ENCODE peak calls at places on chromosomes 7 and 10, in seven cellular contexts. M is uterus; Y is AG10803; H is omental fat pad; K is CD4-positive, alpha-beta T cell; P is dorsolateral prefrontal cortex; E is endothelial cell of umbilical vein. Q is an unnamed sample.

GRCh38 chr7:13731643-13732042 is 257.8 kb downstream of the ETV1 start:
- DNase-seq in M (no peak), Y (no peak), H (no peak), K (no peak), P (no peak), E (no peak), Q (peak; percentile 10)

GRCh38 chr7:106039486-106040060 is 72.5 kb downstream of the SYPL1 start:
- DNase-seq in M (peak; percentile 89), Y (peak; percentile 92), H (no peak), K (no peak), P (no peak), E (no peak), Q (peak; percentile 76)

GRCh38 chr10:132812544-132812943 is 26.6 kb upstream of the NKX6-2 start:
- DNase-seq in M (no peak), Y (no peak), H (no peak), K (no peak), P (no peak), E (no peak), Q (no peak)

GRCh38 chr7:32502656-32503189 is 7.4 kb downstream of the AVL9 start:
- DNase-seq in M (no peak), Y (no peak), H (no peak), K (no peak), P (no peak), E (no peak), Q (no peak)

GRCh38 chr10:7572435-7572834 is 94.3 kb downstream of the ITIH5 start:
- DNase-seq in M (no peak), Y (peak; percentile 63), H (no peak), K (no peak), P (no peak), E (no peak), Q (no peak)

GRCh38 chr10:119315128-119316001 is 108.0 kb downstream of the GRK5 start:
- DNase-seq in M (no peak), Y (peak; percentile 83), H (no peak), K (peak; percentile 19), P (no peak), E (peak; percentile 57), Q (peak; percentile 96)

GRCh38 chr10:44979281-44980181 is 922 bp upstream of the DEPP1 start:
- DNase-seq in M (no peak), Y (no peak), H (no peak), K (no peak), P (no peak), E (no peak), Q (no peak)

GRCh38 chr7:81721428-81721827 is 48.4 kb downstream of the HGF start:
- DNase-seq in M (no peak), Y (peak; percentile 5), H (no peak), K (no peak), P (no peak), E (no peak), Q (peak; percentile 56)

GRCh38 chr7:137667633-137668387 is 179.0 kb downstream of the DGKI start:
- DNase-seq in M (no peak), Y (peak; percentile 92), H (no peak), K (no peak), P (no peak), E (no peak), Q (peak; percentile 90)

GRCh38 chr7:43112088-43112940 is at the start of gene HECW1:
- DNase-seq in M (no peak), Y (no peak), H (no peak), K (no peak), P (peak; percentile 23), E (no peak), Q (no peak)

GRCh38 chr7:101934618-101935017 is 117.2 kb downstream of the CUX1 start:
- DNase-seq in M (no peak), Y (no peak), H (no peak), K (no peak), P (no peak), E (no peak), Q (no peak)

GRCh38 chr10:102322914-102323313 is 72.6 kb upstream of the NFKB2 start:
- DNase-seq in M (no peak), Y (peak; percentile 48), H (no peak), K (peak; percentile 31), P (no peak), E (no peak), Q (no peak)

GRCh38 chr10:132030898-132031463 is 34.8 kb upstream of the JAKMIP3 start:
- DNase-seq in M (no peak), Y (no peak), H (no peak), K (no peak), P (no peak), E (no peak), Q (no peak)

GRCh38 chr7:100091411-100092181 is 2.8 kb downstream of the COPS6 start:
- DNase-seq in M (no peak), Y (no peak), H (no peak), K (no peak), P (no peak), E (no peak), Q (no peak)

GRCh38 chr7:132386249-132386681 is 190.0 kb downstream of the PLXNA4 start:
- DNase-seq in M (peak; percentile 39), Y (peak; percentile 42), H (no peak), K (no peak), P (no peak), E (peak; percentile 97), Q (no peak)

GRCh38 chr10:113133497-113133896 is 183.4 kb downstream of the TCF7L2 start:
- DNase-seq in M (no peak), Y (peak; percentile 93), H (no peak), K (no peak), P (no peak), E (no peak), Q (peak; percentile 63)

GRCh38 chr7:2066251-2066919 is 166.4 kb downstream of the MAD1L1 start:
- DNase-seq in M (no peak), Y (no peak), H (no peak), K (peak; percentile 41), P (no peak), E (no peak), Q (no peak)

GRCh38 chr10:80461208-80462183 is 7.4 kb downstream of the TSPAN14 start:
- DNase-seq in M (no peak), Y (peak; percentile 67), H (no peak), K (no peak), P (no peak), E (no peak), Q (peak; percentile 53)

GRCh38 chr7:106216517-106217088 is 68.2 kb downstream of the NAMPT start:
- DNase-seq in M (peak; percentile 86), Y (peak; percentile 85), H (no peak), K (no peak), P (no peak), E (peak; percentile 96), Q (peak; percentile 99)

GRCh38 chr7:48118041-48118440 is 29.0 kb downstream of the UPP1 start:
- DNase-seq in M (no peak), Y (no peak), H (no peak), K (no peak), P (no peak), E (no peak), Q (peak; percentile 61)

DNA sequence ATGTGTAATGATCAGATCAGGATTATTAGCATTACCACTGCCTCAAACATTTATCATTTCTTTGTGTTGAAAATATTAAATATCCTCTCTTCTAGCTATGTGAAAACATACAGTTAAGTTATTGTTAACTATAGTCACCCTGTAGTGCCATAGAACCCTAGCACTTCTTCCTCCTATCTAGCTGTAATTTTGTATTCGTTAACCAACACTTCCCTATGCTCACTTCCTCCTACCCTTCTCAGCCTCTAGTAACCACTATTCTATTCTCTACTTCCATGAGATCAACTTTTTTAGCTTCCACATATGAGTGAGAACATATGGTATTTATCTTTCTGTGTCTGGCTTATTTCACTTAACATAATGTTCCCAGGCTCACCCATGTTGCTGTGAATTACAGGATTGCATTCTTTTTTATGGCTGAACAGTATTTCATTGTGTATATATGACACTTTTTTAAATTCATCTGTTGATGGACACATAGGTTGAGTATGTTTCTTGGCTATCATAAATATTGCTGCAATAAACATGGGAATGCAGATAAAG is 132.7 kb upstream of the RHOBTB1 start:
- DNase-seq in M (no peak), Y (no peak), H (no peak), K (no peak), P (no peak), E (no peak), Q (no peak)
- TF ChIP-seq CTCF in M (no peak), Y (no peak), H (no peak), K (no peak), P (no peak), E (no peak), Q (no peak)

GRCh38 chr7:28362812-28363211 is 49.5 kb upstream of the CREB5 start:
- DNase-seq in M (no peak), Y (no peak), H (no peak), K (no peak), P (no peak), E (no peak), Q (peak; percentile 30)
- TF ChIP-seq CTCF in M (no peak), Y (peak; percentile 29), H (no peak), K (no peak), P (no peak), E (no peak), Q (peak; percentile 25)

DNA sequence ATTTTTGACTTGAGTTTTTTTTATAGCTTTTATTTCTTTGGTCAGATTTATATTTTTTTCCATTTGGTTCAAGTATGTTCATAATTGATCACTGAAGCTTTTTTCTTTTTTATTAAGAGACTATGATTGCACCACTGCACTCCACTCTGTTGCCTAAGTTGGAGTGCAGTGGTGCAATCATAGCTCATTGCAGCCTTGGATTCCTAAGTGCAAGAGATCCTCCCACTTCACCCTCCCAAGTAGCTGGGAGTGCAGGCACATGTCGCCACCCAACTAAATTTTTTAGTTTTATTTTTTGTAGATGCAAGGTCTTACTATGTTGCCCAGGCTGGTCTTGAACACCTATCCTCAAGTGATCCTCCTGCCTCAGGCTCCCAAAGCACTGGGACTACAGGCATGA is 97.7 kb upstream of the KIF5B start:
- DNase-seq in M (no peak), Y (peak; percentile 38), H (no peak), K (no peak), P (no peak), E (no peak), Q (peak; percentile 29)
- TF ChIP-seq CTCF in M (no peak), Y (no peak), H (no peak), K (no peak), P (no peak), E (no peak), Q (no peak)

GRCh38 chr7:50978633-50979215 is 196.0 kb upstream of the GRB10 start:
- DNase-seq in M (no peak), Y (peak; percentile 1), H (no peak), K (no peak), P (no peak), E (no peak), Q (peak; percentile 20)

GRCh38 chr7:50982626-50983025 is 199.9 kb upstream of the GRB10 start:
- DNase-seq in M (no peak), Y (no peak), H (no peak), K (no peak), P (no peak), E (no peak), Q (peak; percentile 2)

GRCh38 chr7:50976064-50976463 is 193.4 kb upstream of the GRB10 start:
- DNase-seq in M (no peak), Y (no peak), H (no peak), K (no peak), P (no peak), E (no peak), Q (no peak)

GRCh38 chr7:50981743-50982142 is 199.0 kb upstream of the GRB10 start:
- DNase-seq in M (no peak), Y (no peak), H (no peak), K (no peak), P (no peak), E (no peak), Q (no peak)
- TF ChIP-seq CTCF in M (no peak), Y (no peak), H (no peak), K (no peak), P (no peak), E (no peak), Q (no peak)